ENCODE peak calls at places on chromosomes 13 and 19, in six cellular contexts. Q, V, S, W, H and K are unnamed samples.

GRCh38 chr19:54390942-54391577 is 24.2 kb upstream of the TTYH1 start:
- DNase-seq in V (no peak), S (peak), Q (peak), W (no peak), H (peak), K (no peak)

GRCh38 chr13:85373322-85373721 is 425.9 kb downstream of the SLITRK6 start:
- DNase-seq in H (no peak), V (no peak), W (no peak), S (no peak), Q (no peak), K (no peak)

GRCh38 chr19:48596679-48597465 is 9.7 kb upstream of the SPACA4 start:
- DNase-seq in W (no peak), H (no peak), Q (no peak), V (no peak), S (no peak), K (no peak)

GRCh38 chr13:22486490-22486889 is 694.3 kb upstream of the SGCG start:
- DNase-seq in W (no peak), H (no peak), S (no peak), V (no peak), Q (no peak), K (no peak)

GRCh38 chr13:26502826-26503225 is 54.7 kb upstream of the WASF3 start:
- DNase-seq in H (no peak), V (no peak), S (peak), W (no peak), Q (no peak), K (no peak)

GRCh38 chr13:43266953-43267615 is 243.7 kb downstream of the DNAJC15 start:
- DNase-seq in Q (no peak), V (no peak), S (no peak), H (no peak), W (no peak), K (no peak)

GRCh38 chr19:8069116-8069973 is 16.8 kb downstream of the CCL25 start:
- DNase-seq in S (no peak), H (no peak), W (no peak), Q (no peak), V (no peak), K (no peak)

GRCh38 chr19:2867025-2867991 is at the start of gene ZNF556:
- DNase-seq in V (no peak), H (no peak), S (no peak), W (no peak), Q (no peak), K (no peak)

GRCh38 chr13:110430391-110431338 is 123.6 kb downstream of the COL4A2 start:
- DNase-seq in S (no peak), V (peak), W (no peak), H (no peak), Q (no peak), K (no peak)

GRCh38 chr19:14160017-14160703 is 23.8 kb upstream of the ASF1B start:
- DNase-seq in H (no peak), S (no peak), Q (peak), V (no peak), W (no peak), K (no peak)

GRCh38 chr19:8367327-8368001 is 3.5 kb downstream of the ANGPTL4 start:
- DNase-seq in V (peak), Q (peak), W (peak), H (no peak), S (peak), K (peak)

GRCh38 chr19:23771761-23772667 is 13.3 kb upstream of the ZNF681 start:
- DNase-seq in S (no peak), V (no peak), W (no peak), Q (no peak), H (no peak), K (peak)

GRCh38 chr13:72125561-72125960 is 258.6 kb upstream of the DACH1 start:
- DNase-seq in W (no peak), H (no peak), S (no peak), V (no peak), Q (no peak), K (no peak)

GRCh38 chr19:18306903-18307681 is 15.8 kb downstream of the LSM4 start:
- DNase-seq in S (no peak), V (no peak), Q (no peak), W (no peak), H (no peak), K (no peak)

GRCh38 chr19:19214892-19215291 is 3.1 kb downstream of the NCAN start:
- DNase-seq in Q (no peak), H (no peak), W (no peak), V (no peak), S (peak), K (peak)

GRCh38 chr13:39943711-39944110 is 288.2 kb downstream of the COG6 start:
- DNase-seq in H (no peak), V (no peak), S (no peak), W (no peak), Q (no peak), K (no peak)

GRCh38 chr19:46861691-46862503 is 1.1 kb downstream of the ARHGAP35 start:
- DNase-seq in H (no peak), V (no peak), Q (no peak), W (no peak), S (no peak), K (no peak)

GRCh38 chr19:2767688-2768087 is 15.4 kb downstream of the SGTA start:
- DNase-seq in W (no peak), Q (no peak), S (no peak), V (no peak), H (no peak), K (no peak)

GRCh38 chr13:109154546-109154945 is 525.1 kb downstream of the MYO16 start:
- DNase-seq in W (no peak), V (no peak), Q (no peak), H (no peak), S (no peak), K (no peak)

DNA sequence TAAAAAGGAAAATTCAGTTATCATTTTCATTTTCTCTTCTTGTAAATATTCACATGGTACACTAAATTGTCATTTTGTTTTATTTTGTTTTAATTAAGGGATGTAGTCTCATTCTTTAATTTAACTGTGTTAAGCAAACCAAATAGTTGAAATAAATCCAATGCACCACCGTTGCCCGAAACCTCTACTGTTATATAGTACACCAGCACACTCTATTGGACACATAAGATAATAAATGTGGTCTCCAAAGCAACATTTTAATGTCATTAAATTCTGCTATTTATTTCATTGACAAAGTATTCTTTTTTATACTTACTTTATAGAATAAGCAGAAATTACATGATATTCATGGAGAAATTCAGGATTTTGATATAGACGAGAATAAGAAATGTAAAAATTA is 156.4 kb upstream of the FREM2 start:
- DNase-seq in V (no peak), W (no peak), H (no peak), Q (no peak), S (no peak), K (no peak)
- TF ChIP-seq CTCF in V (no peak), W (no peak), H (no peak), Q (no peak), S (no peak), K (peak)

DNA sequence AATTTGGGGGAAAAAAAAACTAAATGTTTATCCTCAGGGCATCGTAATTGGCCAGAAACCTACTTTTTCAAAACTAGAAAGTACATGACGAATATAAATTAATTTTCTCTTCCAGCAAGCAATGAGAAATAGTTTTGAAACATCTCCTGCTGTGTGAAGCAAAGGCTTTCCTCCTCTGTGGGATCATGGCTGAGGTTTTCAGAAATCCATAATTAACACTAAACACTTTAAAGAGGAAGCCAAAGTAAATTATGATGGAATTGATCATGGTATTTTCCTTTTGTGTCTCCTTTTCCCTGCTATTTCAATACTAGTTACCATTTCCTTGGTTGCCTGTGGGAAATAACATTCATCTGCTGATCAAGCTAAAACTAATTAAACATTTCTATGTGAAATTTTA is 1413.8 kb upstream of the PCDH20 start:
- DNase-seq in W (no peak), S (no peak), Q (no peak), V (no peak), H (no peak), K (no peak)
- TF ChIP-seq CTCF in W (no peak), S (no peak), Q (no peak), V (no peak), H (no peak), K (no peak)

GRCh38 chr19:52570005-52570861 is at the start of gene ZNF701:
- DNase-seq in H (peak), V (peak), S (peak), W (peak), Q (peak), K (peak)
- TF ChIP-seq CTCF in H (peak), V (no peak), S (peak), W (no peak), Q (peak), K (peak)

GRCh38 chr13:91643394-91643793 is 245.0 kb downstream of the GPC5 start:
- DNase-seq in S (no peak), H (no peak), Q (no peak), V (no peak), W (no peak), K (no peak)

GRCh38 chr13:91652389-91652788 is 254.0 kb downstream of the GPC5 start:
- DNase-seq in W (no peak), Q (no peak), S (no peak), H (no peak), V (no peak), K (no peak)

GRCh38 chr13:91647361-91647970 is 249.0 kb downstream of the GPC5 start:
- DNase-seq in Q (peak), H (no peak), W (no peak), V (no peak), S (no peak), K (no peak)
- TF ChIP-seq CTCF in Q (peak), H (no peak), W (no peak), V (no peak), S (peak), K (peak)

GRCh38 chr13:33797622-33798021 is 20.3 kb upstream of the RFC3 start:
- DNase-seq in V (no peak), W (no peak), Q (no peak), H (no peak), S (no peak), K (no peak)

GRCh38 chr13:33800646-33801186 is 17.2 kb upstream of the RFC3 start:
- DNase-seq in W (no peak), V (no peak), S (no peak), H (no peak), Q (no peak), K (no peak)

GRCh38 chr13:33796095-33796494 is 21.9 kb upstream of the RFC3 start:
- DNase-seq in V (no peak), H (no peak), S (no peak), Q (no peak), W (no peak), K (no peak)

GRCh38 chr13:33798023-33798422 is 19.9 kb upstream of the RFC3 start:
- DNase-seq in S (no peak), Q (no peak), H (no peak), V (no peak), W (no peak), K (no peak)

GRCh38 chr13:33799950-33800592 is 17.9 kb upstream of the RFC3 start:
- DNase-seq in H (no peak), V (no peak), W (no peak), Q (no peak), S (no peak), K (no peak)
- TF ChIP-seq CTCF in H (no peak), V (no peak), W (peak), Q (no peak), S (peak), K (peak)

GRCh38 chr13:51058461-51059167 is 52.5 kb downstream of the C13orf42 start:
- DNase-seq in W (no peak), Q (no peak), S (no peak), V (no peak), H (no peak), K (no peak)
- TF ChIP-seq CTCF in W (no peak), Q (no peak), S (no peak), V (no peak), H (no peak), K (no peak)

GRCh38 chr13:37429976-37430375 is 168.6 kb downstream of the POSTN start:
- DNase-seq in H (no peak), Q (no peak), W (no peak), V (no peak), S (peak), K (no peak)

GRCh38 chr13:37427843-37428494 is 170.6 kb downstream of the POSTN start:
- DNase-seq in V (no peak), S (no peak), Q (no peak), W (no peak), H (no peak), K (no peak)
- TF ChIP-seq CTCF in V (no peak), S (no peak), Q (peak), W (no peak), H (no peak), K (peak)

DNA sequence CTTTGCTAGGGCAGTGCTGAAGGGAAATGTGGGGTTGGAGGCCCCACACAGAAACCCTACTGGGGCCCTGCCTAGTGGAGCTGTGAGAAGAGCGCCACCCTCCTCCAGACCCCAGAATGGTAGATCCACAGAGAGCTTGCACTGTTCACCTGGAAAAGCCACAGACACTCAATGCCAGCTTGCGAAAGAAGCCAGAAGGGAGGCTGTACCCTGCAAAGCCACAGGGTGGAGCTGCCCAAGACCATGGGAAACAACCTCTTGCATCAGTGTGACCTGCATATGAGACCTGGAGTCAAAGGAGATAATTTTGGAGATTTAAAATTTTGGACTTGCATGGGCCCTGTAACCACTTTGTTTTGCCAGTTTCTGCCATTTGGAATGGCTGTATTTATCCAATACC is 615.4 kb upstream of the MIR17HG start:
- DNase-seq in H (no peak), V (no peak), S (no peak), Q (no peak), W (no peak), K (no peak)
- TF ChIP-seq CTCF in H (no peak), V (no peak), S (no peak), Q (no peak), W (no peak), K (peak)